ENCODE peak calls at places on chromosomes 3 and 15, in nine cellular contexts. Z is adrenal gland, M is MM.1S, B is HepG2, V is PC-9, W is dorsolateral prefrontal cortex, X is IMR-90, Q is H1, T is fibroblast of lung. H is an unnamed sample.

GRCh38 chr3:155352900-155353490 is 59.5 kb upstream of the STRIT1 start:
- DNase-seq in Z (no peak), M (peak; percentile 68), B (peak; percentile 21), V (no peak), W (no peak), X (peak; percentile 21), Q (no peak), T (peak; percentile 57), H (peak; percentile 56)

GRCh38 chr3:46504780-46505179 is 7.0 kb downstream of the RTP3 start:
- DNase-seq in Z (no peak), M (peak; percentile 55), B (no peak), V (no peak), W (no peak), X (no peak), Q (no peak), T (no peak), H (no peak)

GRCh38 chr3:72818092-72818721 is 30.0 kb downstream of the SHQ1 start:
- DNase-seq in Z (peak; percentile 59), M (peak; percentile 7), B (no peak), V (peak; percentile 11), W (no peak), X (peak; percentile 36), Q (no peak), T (peak; percentile 64), H (peak; percentile 53)

GRCh38 chr15:66802087-66803001 is 100.3 kb downstream of the SMAD6 start:
- DNase-seq in Z (no peak), M (no peak), B (no peak), V (peak; percentile 29), W (no peak), X (peak; percentile 62), Q (no peak), T (peak; percentile 68), H (peak; percentile 46)

GRCh38 chr3:155271343-155271613 is 22.2 kb downstream of the STRIT1 start:
- DNase-seq in Z (no peak), M (no peak), B (no peak), V (no peak), W (no peak), X (no peak), Q (no peak), T (no peak), H (no peak)

GRCh38 chr3:43286886-43287301 is 554 bp downstream of the SNRK start:
- DNase-seq in Z (no peak), M (peak; percentile 36), B (no peak), V (no peak), W (no peak), X (no peak), Q (no peak), T (peak; percentile 20), H (peak; percentile 25)

GRCh38 chr3:151106311-151106710 is 20.8 kb downstream of the MED12L start:
- DNase-seq in Z (no peak), M (no peak), B (no peak), V (no peak), W (no peak), X (no peak), Q (no peak), T (no peak), H (no peak)

GRCh38 chr3:46127503-46127902 is 80.6 kb downstream of the CCR1 start:
- DNase-seq in Z (no peak), M (no peak), B (peak; percentile 3), V (peak; percentile 57), W (no peak), X (peak; percentile 87), Q (no peak), T (peak; percentile 79), H (peak; percentile 83)

GRCh38 chr3:56990295-56991015 is 70.0 kb upstream of the SPATA12 start:
- DNase-seq in Z (no peak), M (no peak), B (peak; percentile 90), V (no peak), W (no peak), X (no peak), Q (no peak), T (no peak), H (no peak)

GRCh38 chr3:193870376-193871092 is 265.4 kb upstream of the HES1 start:
- DNase-seq in Z (peak; percentile 42), M (no peak), B (no peak), V (peak; percentile 85), W (no peak), X (peak; percentile 12), Q (no peak), T (no peak), H (no peak)

GRCh38 chr3:59606638-59607262 is 556.9 kb upstream of the CFAP20DC start:
- DNase-seq in Z (peak; percentile 85), M (no peak), B (no peak), V (no peak), W (no peak), X (no peak), Q (no peak), T (no peak), H (no peak)

GRCh38 chr3:146970236-146970635 is 365.1 kb upstream of the PLSCR5 start:
- DNase-seq in Z (no peak), M (no peak), B (no peak), V (no peak), W (no peak), X (no peak), Q (no peak), T (no peak), H (peak; percentile 31)

GRCh38 chr3:55795296-55795695 is 308.2 kb upstream of the WNT5A start:
- DNase-seq in Z (no peak), M (no peak), B (no peak), V (no peak), W (no peak), X (no peak), Q (no peak), T (no peak), H (no peak)

GRCh38 chr3:57061556-57061955 is 1.1 kb downstream of the SPATA12 start:
- DNase-seq in Z (no peak), M (no peak), B (no peak), V (no peak), W (no peak), X (no peak), Q (no peak), T (no peak), H (no peak)

GRCh38 chr3:189588061-189588817 is 43.0 kb upstream of the TP63 start:
- DNase-seq in Z (no peak), M (no peak), B (no peak), V (no peak), W (no peak), X (peak; percentile 28), Q (no peak), T (no peak), H (peak; percentile 94)

GRCh38 chr15:44812029-44812517 is 75.7 kb downstream of the TRIM69 start:
- DNase-seq in Z (no peak), M (peak; percentile 53), B (peak; percentile 93), V (no peak), W (no peak), X (no peak), Q (no peak), T (no peak), H (no peak)

GRCh38 chr3:38640661-38641441 is 8.6 kb downstream of the SCN5A start:
- DNase-seq in Z (no peak), M (no peak), B (no peak), V (no peak), W (no peak), X (no peak), Q (no peak), T (no peak), H (no peak)

GRCh38 chr15:60444289-60444912 is 34.5 kb downstream of the ICE2 start:
- DNase-seq in Z (no peak), M (no peak), B (peak; percentile 28), V (no peak), W (no peak), X (peak; percentile 51), Q (no peak), T (peak; percentile 71), H (peak; percentile 59)

DNA sequence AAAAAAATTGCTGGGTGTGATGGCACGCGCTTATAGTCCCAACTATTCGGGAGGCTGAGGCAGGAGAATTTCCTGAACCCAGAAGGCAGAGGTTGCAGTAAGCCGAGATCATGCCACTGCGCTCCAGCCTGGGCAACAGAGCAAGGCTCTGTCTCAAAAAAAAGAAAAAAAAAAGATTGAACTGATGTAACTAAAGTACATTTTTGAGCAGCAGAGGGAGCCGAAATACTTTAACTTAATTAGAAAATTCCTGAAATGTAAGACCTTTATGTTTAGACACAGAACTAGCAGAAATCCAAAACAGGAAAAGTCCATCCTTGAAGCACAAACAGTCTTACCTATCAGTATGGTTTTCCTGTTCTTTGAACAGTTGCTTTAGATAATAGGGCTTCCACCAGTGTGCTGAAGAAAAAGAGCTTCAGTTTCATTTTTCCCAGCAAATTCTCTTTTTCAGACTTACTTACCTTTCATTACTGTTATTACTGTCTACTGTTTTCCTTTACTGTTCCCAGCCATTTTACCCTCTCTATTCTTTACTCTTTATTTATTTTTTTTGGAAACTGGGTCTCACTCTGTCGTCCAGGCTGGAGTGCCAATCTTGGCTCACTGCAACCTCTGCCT is 33.4 kb upstream of the ZNF609 start:
- DNase-seq in Z (no peak), M (peak; percentile 26), B (peak; percentile 12), V (no peak), W (no peak), X (peak; percentile 54), Q (no peak), T (peak; percentile 65), H (peak; percentile 47)
- TF ChIP-seq CTCF in Z (peak; percentile 57), M (no peak), B (peak; percentile 46), V (peak; percentile 37), W (peak; percentile 42), X (peak; percentile 51), Q (no peak), T (peak; percentile 7), H (peak; percentile 28)

DNA sequence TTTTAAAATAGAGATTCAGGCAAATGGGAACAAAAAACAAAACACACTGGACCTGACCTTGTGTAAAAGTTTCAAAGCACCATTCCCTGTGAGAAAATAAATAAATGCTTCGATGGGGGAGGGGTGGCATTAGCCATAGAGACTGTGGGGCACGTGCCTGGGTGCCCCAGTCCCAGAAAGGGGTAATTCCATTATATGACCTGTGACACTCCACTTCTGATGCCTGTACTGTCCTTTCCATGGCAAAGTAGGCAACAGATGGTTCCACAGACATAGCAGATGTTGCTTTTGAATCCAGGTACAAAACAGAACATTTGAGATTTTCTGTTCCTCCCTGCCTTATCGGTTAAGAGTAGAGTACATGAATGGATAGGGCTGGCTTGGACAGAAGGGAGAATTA is 3.9 kb downstream of the PHLDB2 start:
- DNase-seq in Z (no peak), M (no peak), B (no peak), V (no peak), W (no peak), X (no peak), Q (no peak), T (no peak), H (no peak)
- H3K4me3 ChIP-seq in Z (no peak overlapping the region), M (no peak overlapping the region), B (no peak overlapping the region), V (peak overlapping the region; percentile 65), W (no peak overlapping the region), X (no peak overlapping the region), Q (no peak overlapping the region), T (no peak overlapping the region), H (no peak overlapping the region)

DNA sequence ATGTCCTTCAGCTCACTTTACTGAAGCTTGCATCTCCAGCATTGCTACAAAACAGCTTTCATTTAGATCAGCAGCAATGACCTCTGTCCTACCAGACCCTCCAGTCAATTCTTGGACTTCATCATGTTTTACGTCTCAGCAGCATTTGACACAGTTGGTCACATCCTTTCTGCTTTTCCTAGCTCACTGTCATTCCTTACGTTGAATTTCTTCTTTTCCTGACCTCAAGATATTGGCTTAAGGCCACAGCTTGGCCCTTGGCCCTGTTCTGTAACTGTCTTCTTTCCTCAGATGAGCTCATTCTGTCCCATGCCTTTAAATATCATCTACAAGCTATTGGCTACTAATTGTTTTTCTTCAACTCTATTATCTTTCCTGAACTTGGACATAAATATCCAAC is 576.2 kb upstream of the KCNMB2 start:
- DNase-seq in Z (peak; percentile 62), M (no peak), B (no peak), V (no peak), W (no peak), X (peak; percentile 37), Q (no peak), T (peak; percentile 67), H (peak; percentile 92)
- TF ChIP-seq CTCF in Z (no peak), M (no peak), B (no peak), V (no peak), W (no peak), X (no peak), Q (no peak), T (no peak), H (no peak)

GRCh38 chr15:32819406-32819930 is 101.7 kb downstream of the GREM1 start:
- DNase-seq in Z (no peak), M (no peak), B (no peak), V (no peak), W (no peak), X (no peak), Q (no peak), T (peak; percentile 8), H (peak; percentile 41)
- H3K4me3 ChIP-seq in Z (no peak overlapping the region), M (no peak overlapping the region), B (no peak overlapping the region), V (no peak overlapping the region), W (no peak overlapping the region), X (no peak overlapping the region), Q (no peak overlapping the region), T (no peak overlapping the region), H (no peak overlapping the region)

H was measured in fibroblast of mammary gland.